ENCODE peak calls at places on chromosomes 16 and 17, in six cellular contexts. G is left cardiac atrium; I is dermis microvascular lymphatic vessel endothelial cell; S is fibroblast of mammary gland; L is stimulated activated CD4-positive, alpha-beta T cell treated with anti-CD3 and anti-CD28 coated beads, Interleukin-2, amount 100 ng/mL, for 48 hours; X is stimulated activated CD8-positive, alpha-beta memory T cell treated with anti-CD3 and anti-CD28 coated beads, Interleukin-15, amount 100 ng/mL, for 1 hour. M is an unnamed sample.

GRCh38 chr16:60811051-60811608 is 1225.1 kb downstream of the CDH8 start:
- DNase-seq in G (no peak), I (no peak), S (no peak), L (no peak), X (no peak), M (no peak)

GRCh38 chr16:47069291-47069690 is 74.5 kb downstream of the NETO2 start:
- DNase-seq in G (no peak), I (no peak), S (no peak), L (no peak), X (no peak), M (no peak)

GRCh38 chr17:41678411-41678906 is 10.2 kb upstream of the EIF1 start:
- DNase-seq in G (no peak), I (peak), S (no peak), L (no peak), X (no peak), M (no peak)

GRCh38 chr17:11736613-11737289 is 138.5 kb downstream of the DNAH9 start:
- DNase-seq in G (no peak), I (no peak), S (no peak), L (no peak), X (no peak), M (no peak)

GRCh38 chr17:83084621-83085056 is 5.2 kb downstream of the METRNL start:
- DNase-seq in G (no peak), I (no peak), S (no peak), L (no peak), X (no peak), M (no peak)

GRCh38 chr17:28710948-28711722 is 553 bp downstream of the PROCA1 start:
- DNase-seq in G (peak), I (peak), S (peak), L (peak), X (peak), M (peak)

GRCh38 chr17:15926039-15926740 is 18.7 kb upstream of the ADORA2B start:
- DNase-seq in G (peak), I (no peak), S (no peak), L (no peak), X (no peak), M (no peak)

GRCh38 chr17:66351053-66351452 is 48.6 kb downstream of the PRKCA start:
- DNase-seq in G (peak), I (peak), S (no peak), L (no peak), X (no peak), M (no peak)

GRCh38 chr17:75288784-75289121 is 480 bp downstream of the SLC25A19 start:
- DNase-seq in G (peak), I (no peak), S (no peak), L (peak), X (no peak), M (peak)

GRCh38 chr16:4517812-4518211 is 20.8 kb downstream of the CDIP1 start:
- DNase-seq in G (no peak), I (peak), S (peak), L (no peak), X (no peak), M (peak)

GRCh38 chr16:87930456-87930855 is 5.9 kb downstream of the CA5A start:
- DNase-seq in G (no peak), I (no peak), S (no peak), L (no peak), X (no peak), M (peak)

GRCh38 chr16:89344846-89345577 is 127.5 kb downstream of the ZNF778 start:
- DNase-seq in G (no peak), I (no peak), S (peak), L (no peak), X (no peak), M (no peak)

GRCh38 chr17:2500446-2500845 is 11.2 kb downstream of the METTL16 start:
- DNase-seq in G (no peak), I (peak), S (no peak), L (no peak), X (no peak), M (no peak)

GRCh38 chr16:24986512-24987303 is 28.5 kb downstream of the ARHGAP17 start:
- DNase-seq in G (no peak), I (peak), S (peak), L (no peak), X (no peak), M (no peak)

GRCh38 chr17:4233668-4234258 is 30.0 kb downstream of the ANKFY1 start:
- DNase-seq in G (no peak), I (no peak), S (no peak), L (no peak), X (no peak), M (no peak)

GRCh38 chr16:85798901-85799496 is 345 bp downstream of the EMC8 start:
- DNase-seq in G (peak), I (peak), S (peak), L (peak), X (no peak), M (peak)

GRCh38 chr17:82551779-82552457 is 32.4 kb downstream of the FOXK2 start:
- DNase-seq in G (peak), I (peak), S (peak), L (peak), X (peak), M (peak)

GRCh38 chr17:66893382-66893781 is 58.5 kb downstream of the CACNG5 start:
- DNase-seq in G (no peak), I (no peak), S (peak), L (no peak), X (no peak), M (no peak)